ENCODE peak calls at places on chromosomes 16 and 17, in nine cellular contexts. W, X, G, P, Y, O, Z, Q and N are unnamed samples.

GRCh38 chr17:77441130-77441920 is 300.6 kb downstream of the SEC14L1 start:
- DNase-seq in Y (peak), Z (no peak), G (no peak), Q (peak), X (no peak), O (no peak), W (peak), P (no peak), N (peak)

GRCh38 chr16:50468749-50469078 is 79.5 kb upstream of the NKD1 start:
- DNase-seq in X (no peak), W (no peak), Q (no peak), P (no peak), G (no peak), O (no peak), Z (no peak), Y (no peak), N (no peak)

GRCh38 chr16:79601092-79601977 is 798 bp upstream of the MAF start:
- DNase-seq in X (peak), Q (peak), P (peak), O (peak), Z (no peak), W (peak), G (no peak), Y (peak), N (no peak)

GRCh38 chr17:42543190-42544079 is 7.4 kb downstream of the NAGLU start:
- DNase-seq in P (no peak), O (no peak), G (no peak), W (no peak), X (no peak), Q (no peak), Y (no peak), Z (no peak), N (no peak)

GRCh38 chr16:15726715-15727114 is 76.7 kb downstream of the NDE1 start:
- DNase-seq in W (no peak), Q (peak), P (no peak), X (peak), Y (no peak), Z (no peak), O (no peak), G (no peak), N (no peak)

GRCh38 chr16:50602531-50603205 is 54.5 kb downstream of the NKD1 start:
- DNase-seq in Y (no peak), Q (peak), X (no peak), W (no peak), Z (peak), P (no peak), O (peak), G (no peak), N (no peak)

GRCh38 chr16:49997721-49998251 is 27.2 kb upstream of the CNEP1R1 start:
- DNase-seq in W (no peak), P (no peak), X (no peak), Y (no peak), Q (no peak), O (no peak), G (no peak), Z (no peak), N (no peak)

GRCh38 chr17:66348605-66349165 is 46.3 kb downstream of the PRKCA start:
- DNase-seq in W (no peak), P (peak), G (peak), Q (peak), Z (peak), X (peak), Y (no peak), O (peak), N (no peak)

GRCh38 chr16:642189-643049 is 791 bp downstream of the MCRIP2 start:
- DNase-seq in X (peak), Z (no peak), Y (peak), P (peak), O (no peak), Q (peak), W (peak), G (no peak), N (peak)

GRCh38 chr16:8646271-8646670 is 24.8 kb downstream of the METTL22 start:
- DNase-seq in Z (no peak), O (no peak), Y (no peak), W (no peak), Q (no peak), X (no peak), G (no peak), P (no peak), N (no peak)

GRCh38 chr16:85750827-85751641 is at the start of gene C16orf74:
- DNase-seq in W (peak), Z (no peak), P (no peak), Q (peak), G (no peak), O (peak), Y (peak), X (peak), N (peak)

GRCh38 chr17:7523033-7523432 is 25.8 kb upstream of the TNFSF12 start:
- DNase-seq in P (no peak), Y (no peak), W (no peak), G (no peak), Z (no peak), O (no peak), Q (peak), X (peak), N (no peak)

GRCh38 chr17:79027274-79027924 is 3.4 kb downstream of the C1QTNF1 start:
- DNase-seq in Y (no peak), Q (no peak), G (no peak), W (no peak), X (no peak), P (no peak), Z (no peak), O (no peak), N (no peak)

GRCh38 chr16:88069397-88070168 is 118.3 kb downstream of the BANP start:
- DNase-seq in Z (no peak), X (peak), W (peak), O (no peak), Q (peak), P (no peak), Y (peak), G (no peak), N (peak)

GRCh38 chr17:51079049-51079448 is 41.6 kb downstream of the SPAG9 start:
- DNase-seq in G (no peak), Q (no peak), P (no peak), Z (no peak), X (no peak), O (peak), W (no peak), Y (no peak), N (no peak)

GRCh38 chr17:19485800-19486340 is 47.8 kb upstream of the SLC47A1 start:
- DNase-seq in P (no peak), Q (no peak), G (no peak), O (no peak), Z (no peak), X (no peak), W (no peak), Y (no peak), N (no peak)

GRCh38 chr16:15899538-15900100 is 11.2 kb upstream of the CEP20 start:
- DNase-seq in O (peak), Y (peak), Z (peak), Q (peak), X (peak), W (peak), P (peak), G (peak), N (peak)

GRCh38 chr17:8253801-8254200 is 4.7 kb downstream of the PFAS start:
- DNase-seq in O (no peak), G (no peak), Z (no peak), W (no peak), Q (peak), X (no peak), P (no peak), Y (no peak), N (no peak)

GRCh38 chr17:79874329-79874981 is 35.2 kb upstream of the CBX4 start:
- DNase-seq in W (no peak), O (peak), Z (no peak), X (no peak), G (no peak), Y (peak), Q (peak), P (no peak), N (peak)

GRCh38 chr16:30948087-30948955 is 547 bp upstream of the ORAI3 start:
- DNase-seq in O (peak), Y (peak), Q (peak), X (peak), Z (peak), W (peak), G (peak), P (peak), N (peak)

GRCh38 chr16:11497851-11498289 is 88.8 kb downstream of the LITAF start:
- DNase-seq in P (no peak), Q (no peak), Y (no peak), G (no peak), X (no peak), Z (peak), O (peak), W (no peak), N (no peak)

GRCh38 chr16:88633684-88634140 is 4.7 kb upstream of the IL17C start:
- DNase-seq in Z (no peak), W (no peak), G (no peak), O (no peak), Q (peak), P (no peak), Y (peak), X (peak), N (peak)

GRCh38 chr16:69466547-69466946 is 42.1 kb downstream of the CYB5B start:
- DNase-seq in X (no peak), W (no peak), P (no peak), Q (no peak), Z (no peak), Y (no peak), G (no peak), O (no peak), N (no peak)

GRCh38 chr16:65098916-65099315 is 22.9 kb downstream of the CDH11 start:
- DNase-seq in Y (no peak), Z (no peak), W (no peak), X (no peak), P (no peak), G (no peak), O (no peak), Q (no peak), N (no peak)

GRCh38 chr17:28548417-28549130 is 3.9 kb downstream of the UNC119 start:
- DNase-seq in Z (no peak), P (no peak), G (no peak), Q (no peak), W (no peak), Y (no peak), O (no peak), X (no peak), N (no peak)

GRCh38 chr16:86511317-86512161 is 1.2 kb downstream of the FOXF1 start:
- DNase-seq in Z (no peak), P (no peak), G (no peak), O (no peak), W (no peak), X (no peak), Q (no peak), Y (no peak), N (no peak)

GRCh38 chr16:81314603-81315270 is at the start of gene GAN:
- DNase-seq in Z (peak), Y (peak), W (peak), X (peak), O (peak), G (peak), Q (peak), P (peak), N (peak)

DNA sequence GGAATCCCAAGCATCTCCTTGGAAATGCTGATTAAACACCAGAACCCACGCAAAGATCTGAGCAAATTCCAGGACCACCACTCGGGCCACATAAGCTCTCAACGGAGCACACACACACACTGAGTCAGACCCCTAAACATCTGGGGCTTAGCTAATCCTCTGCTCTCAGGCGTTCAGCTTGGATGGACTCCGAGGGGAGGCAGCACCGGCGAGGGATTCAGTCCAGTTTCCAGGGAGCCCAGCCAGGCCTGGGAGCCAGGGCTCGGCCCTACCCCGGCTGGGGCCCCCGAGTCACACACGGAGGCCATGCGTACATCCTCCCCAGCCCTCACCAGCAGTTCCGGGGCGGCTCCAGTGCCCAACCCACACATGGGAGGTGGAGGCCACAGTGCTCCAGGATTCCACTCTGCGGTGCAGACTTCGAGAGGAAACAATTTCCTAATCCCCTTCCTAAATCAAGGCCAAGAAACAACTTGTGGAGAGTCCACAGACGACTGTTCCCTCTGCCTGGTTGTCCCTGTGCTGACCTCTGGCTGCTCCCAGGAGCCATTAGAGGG is 70.5 kb downstream of the GAS7 start:
- DNase-seq in Y (no peak), P (peak), G (peak), Z (no peak), X (peak), Q (peak), O (no peak), W (no peak), N (no peak)
- TF ChIP-seq CTCF in Y (no peak), P (no peak), G (no peak), Z (no peak), X (no peak), Q (no peak), O (no peak), W (no peak), N (no peak)

GRCh38 chr17:12089809-12090384 is 69.2 kb downstream of the MAP2K4 start:
- DNase-seq in G (no peak), X (no peak), P (no peak), Q (no peak), Y (no peak), W (no peak), Z (peak), O (peak), N (no peak)

GRCh38 chr17:12088035-12088434 is 67.4 kb downstream of the MAP2K4 start:
- DNase-seq in X (no peak), P (no peak), Z (no peak), W (no peak), Q (no peak), O (no peak), G (no peak), Y (no peak), N (no peak)

GRCh38 chr17:12081720-12082119 is 61.0 kb downstream of the MAP2K4 start:
- DNase-seq in O (no peak), Q (no peak), Y (no peak), Z (no peak), W (no peak), P (no peak), G (no peak), X (no peak), N (no peak)

DNA sequence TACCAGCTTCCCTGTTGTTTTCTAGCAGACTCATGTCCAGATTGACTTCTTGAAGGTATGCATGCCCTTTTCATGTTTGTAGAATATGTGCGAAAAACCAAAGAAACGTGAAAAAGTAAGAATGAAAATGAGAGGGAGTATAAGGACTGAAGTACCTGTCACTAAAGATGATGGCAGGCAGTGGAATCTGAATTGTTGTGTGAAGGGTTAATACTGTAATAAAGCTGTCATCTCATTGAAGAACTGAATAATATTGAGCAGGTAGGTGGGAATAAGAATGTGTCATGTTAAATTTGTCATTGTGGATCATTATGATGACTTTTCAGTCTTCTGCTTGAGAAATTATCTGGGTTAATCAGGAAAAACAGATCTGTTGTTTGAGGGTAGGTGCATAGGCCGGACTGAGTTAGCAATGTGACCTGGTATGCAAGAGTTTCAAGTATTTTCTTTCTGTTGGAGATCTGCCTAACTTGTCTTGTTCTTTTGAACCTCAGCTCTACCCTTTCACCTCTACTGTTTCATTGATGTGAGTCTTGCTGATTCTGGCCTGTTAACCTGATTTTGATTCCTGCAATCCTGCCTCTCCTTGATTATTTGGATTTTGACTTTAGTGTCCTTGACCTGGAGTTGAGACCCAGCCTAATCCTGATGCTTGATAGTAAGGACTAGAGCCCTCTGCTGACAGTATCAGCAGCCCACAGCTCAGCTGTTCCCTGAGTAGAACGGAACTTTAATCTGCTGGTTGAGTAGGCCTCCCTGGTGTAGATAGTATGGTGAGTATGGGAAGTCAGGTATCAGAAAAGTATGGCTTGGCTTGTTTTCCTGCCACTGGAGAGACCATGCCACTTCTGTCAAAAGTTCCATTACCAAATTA is 64.6 kb downstream of the MAP2K4 start:
- DNase-seq in W (no peak), Q (no peak), Y (no peak), X (no peak), Z (no peak), P (no peak), O (no peak), G (no peak), N (no peak)
- TF ChIP-seq CTCF in W (no peak), Q (no peak), Y (no peak), X (no peak), Z (peak), P (no peak), O (no peak), G (no peak), N (no peak)

DNA sequence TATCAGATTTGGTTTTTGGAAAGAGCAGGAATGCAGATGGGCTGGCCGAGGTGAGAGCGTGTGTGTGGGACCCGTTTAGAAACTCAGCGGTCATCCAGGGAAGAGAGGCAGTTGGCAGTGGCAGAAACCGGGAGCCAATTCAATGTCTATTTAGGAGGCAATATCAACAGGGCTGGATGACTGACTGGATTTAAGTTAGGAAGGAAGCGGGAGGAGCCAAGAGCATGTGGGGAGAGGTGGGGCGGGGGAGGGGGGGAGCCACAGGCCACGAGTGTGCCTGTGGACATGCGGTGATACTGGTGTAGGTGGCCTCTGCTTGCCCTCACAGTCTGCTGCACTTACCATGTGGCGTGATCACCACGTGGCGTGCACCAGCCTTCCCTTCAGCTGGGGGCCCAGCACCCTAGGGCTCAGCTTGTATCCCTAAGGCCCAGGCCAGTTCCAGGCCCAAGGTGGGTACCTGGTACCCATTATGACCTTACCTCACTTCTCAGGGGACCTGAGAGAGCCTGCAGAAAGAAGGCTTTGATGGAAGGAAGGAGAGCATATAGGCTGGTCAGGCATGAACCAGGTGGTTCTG is 10.8 kb upstream of the TPPP3 start:
- DNase-seq in X (no peak), P (no peak), G (no peak), W (no peak), Q (no peak), O (no peak), Y (no peak), Z (no peak), N (no peak)
- TF ChIP-seq CTCF in X (no peak), P (no peak), G (no peak), W (no peak), Q (no peak), O (no peak), Y (no peak), Z (no peak), N (no peak)

DNA sequence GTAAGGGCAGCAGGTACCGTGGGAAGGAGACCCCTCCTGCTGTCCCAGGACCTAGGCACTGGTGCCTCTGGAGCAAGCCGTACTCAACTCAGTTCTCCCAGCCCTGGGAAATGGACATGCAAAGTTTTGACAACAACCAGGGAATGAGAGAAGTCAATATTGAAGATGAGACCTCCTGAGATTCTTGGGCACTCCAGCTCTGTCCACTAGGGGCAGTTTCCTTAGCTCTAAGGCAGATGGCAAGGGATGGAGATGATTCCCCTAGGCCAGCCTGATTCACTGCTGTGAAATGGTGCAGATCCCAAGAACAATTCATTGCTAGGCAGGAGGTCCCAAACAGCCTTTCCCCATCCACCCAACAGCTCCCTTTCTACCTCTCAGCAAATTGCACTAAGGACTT is 20.6 kb upstream of the SDR42E2 start:
- DNase-seq in Z (no peak), Y (no peak), G (no peak), X (no peak), O (peak), P (no peak), Q (peak), W (no peak), N (no peak)
- TF ChIP-seq CTCF in Z (peak), Y (peak), G (peak), X (no peak), O (no peak), P (peak), Q (no peak), W (peak), N (peak)

GRCh38 chr17:61322316-61323014 is 77.2 kb upstream of the TBX2 start:
- DNase-seq in Q (no peak), O (no peak), W (no peak), Y (no peak), X (no peak), Z (no peak), G (no peak), P (no peak), N (no peak)
- TF ChIP-seq CTCF in Q (no peak), O (no peak), W (no peak), Y (no peak), X (no peak), Z (no peak), G (no peak), P (no peak), N (no peak)

GRCh38 chr17:47830991-47831933 is at the start of the genes LRRC46 and MRPL10:
- DNase-seq in O (peak), Z (peak), Q (peak), G (peak), W (peak), X (peak), Y (peak), P (peak), N (peak)
- TF ChIP-seq CTCF in O (peak), Z (peak), Q (no peak), G (peak), W (peak), X (no peak), Y (no peak), P (no peak), N (peak)

GRCh38 chr16:83996481-83997252 is 28.6 kb downstream of the NECAB2 start:
- DNase-seq in Q (no peak), Y (no peak), G (no peak), P (no peak), X (no peak), Z (no peak), O (no peak), W (no peak), N (no peak)
- TF ChIP-seq CTCF in Q (no peak), Y (no peak), G (no peak), P (no peak), X (no peak), Z (no peak), O (no peak), W (no peak), N (no peak)

DNA sequence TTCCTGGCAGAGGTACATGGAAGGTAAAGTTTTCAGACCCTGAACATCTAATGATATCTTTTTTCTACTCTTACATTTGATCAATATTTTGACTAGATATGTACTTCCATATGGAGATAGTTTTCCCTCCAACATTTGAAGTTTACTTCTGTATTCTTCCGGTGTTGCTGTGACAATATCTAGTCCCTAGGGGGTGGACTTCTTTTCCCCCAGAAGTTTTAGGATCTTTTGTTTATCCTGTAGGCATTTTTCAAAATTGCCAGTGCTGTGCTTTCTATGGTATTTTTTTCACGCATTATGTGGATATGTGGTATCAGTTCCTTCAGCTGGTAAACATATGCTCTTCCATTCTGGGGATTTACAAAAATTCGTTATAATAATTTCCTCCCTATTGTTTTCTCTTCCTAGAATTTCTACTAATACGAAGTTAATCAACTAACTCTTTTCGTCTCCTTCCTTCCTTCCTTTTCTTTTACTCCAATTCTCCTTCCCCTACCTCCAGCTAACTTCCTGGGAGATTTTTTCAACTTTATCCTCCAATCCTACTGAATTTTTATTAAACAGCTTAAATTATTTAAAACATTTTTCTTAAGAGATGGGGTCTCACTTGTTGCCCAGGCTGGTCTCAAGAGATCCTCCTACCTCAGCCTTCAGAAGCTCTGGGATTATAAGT is 26.1 kb upstream of the ZNHIT3 start:
- DNase-seq in Z (no peak), X (no peak), Q (no peak), O (no peak), G (no peak), W (no peak), P (no peak), Y (no peak), N (no peak)
- TF ChIP-seq CTCF in Z (no peak), X (no peak), Q (no peak), O (no peak), G (no peak), W (no peak), P (no peak), Y (no peak), N (no peak)